ENCODE peak calls at places on chromosomes 2 and 18, in five cellular contexts. N is neural crest cell, I is RWPE2, B is right atrium auricular region, Y is transverse colon. Z is an unnamed sample.

GRCh38 chr2:128808462-128809255 is 490.0 kb upstream of the HS6ST1 start:
- DNase-seq in I (peak), N (no peak), B (peak), Y (no peak), Z (no peak)

GRCh38 chr2:83081835-83082522 is 1377.1 kb downstream of the SUCLG1 start:
- DNase-seq in I (no peak), Y (no peak), N (no peak), B (no peak), Z (no peak)

GRCh38 chr18:56563568-56563967 is 74.8 kb downstream of the TXNL1 start:
- DNase-seq in B (no peak), N (peak), I (no peak), Y (no peak), Z (no peak)

GRCh38 chr18:48815581-48816324 is 135.0 kb downstream of the SMAD7 start:
- DNase-seq in Y (peak), I (peak), B (peak), N (no peak), Z (peak)

GRCh38 chr2:224551693-224552092 is 33.5 kb downstream of the CUL3 start:
- DNase-seq in N (no peak), B (no peak), I (no peak), Y (no peak), Z (no peak)

GRCh38 chr2:157473585-157473984 is 29.7 kb upstream of the CYTIP start:
- DNase-seq in B (no peak), N (no peak), Y (no peak), I (no peak), Z (no peak)

GRCh38 chr2:7567646-7568045 is 650.4 kb downstream of the RNF144A start:
- DNase-seq in Y (peak), N (no peak), B (no peak), I (no peak), Z (no peak)

GRCh38 chr18:59484796-59485328 is 125.8 kb upstream of the LMAN1 start:
- DNase-seq in N (no peak), B (no peak), I (no peak), Y (no peak), Z (no peak)

GRCh38 chr2:216119986-216120385 is 10.8 kb downstream of the XRCC5 start:
- DNase-seq in B (no peak), N (no peak), Y (no peak), I (no peak), Z (no peak)

GRCh38 chr2:53969285-53970094 is 1.3 kb downstream of the PSME4 start:
- DNase-seq in I (no peak), Y (no peak), N (no peak), B (no peak), Z (no peak)

GRCh38 chr2:172642301-172643020 is 86.6 kb downstream of the PDK1 start:
- DNase-seq in I (no peak), Y (no peak), B (no peak), N (no peak), Z (no peak)

GRCh38 chr2:67503066-67503795 is 106.1 kb downstream of the ETAA1 start:
- DNase-seq in I (peak), Y (no peak), B (no peak), N (no peak), Z (no peak)

GRCh38 chr2:230224458-230224857 is 1.1 kb upstream of the SP140 start:
- DNase-seq in N (no peak), B (no peak), I (no peak), Y (no peak), Z (no peak)

GRCh38 chr2:239236808-239237205 is 164.0 kb downstream of the HDAC4 start:
- DNase-seq in Y (no peak), N (no peak), I (no peak), B (no peak), Z (no peak)

GRCh38 chr2:174522553-174522952 is 35.7 kb upstream of the GPR155 start:
- DNase-seq in Y (no peak), N (no peak), I (no peak), B (no peak), Z (no peak)

GRCh38 chr2:165406053-165406628 is 63.4 kb upstream of the CSRNP3 start:
- DNase-seq in N (peak), I (no peak), Y (no peak), B (no peak), Z (no peak)

GRCh38 chr2:219418570-219419189 is 503 bp downstream of the DES start:
- DNase-seq in Y (no peak), N (no peak), I (no peak), B (no peak), Z (no peak)

GRCh38 chr2:14901740-14902139 is 269.2 kb downstream of the LRATD1 start:
- DNase-seq in Y (no peak), B (no peak), I (no peak), N (no peak), Z (no peak)

GRCh38 chr2:85312404-85312803 is 15.4 kb downstream of the TGOLN2 start:
- DNase-seq in I (no peak), Y (no peak), N (no peak), B (no peak), Z (no peak)

GRCh38 chr2:227848586-227848985 is 22.8 kb upstream of the DAW1 start:
- DNase-seq in N (no peak), B (no peak), I (no peak), Y (peak), Z (no peak)

GRCh38 chr18:77088977-77089795 is 43.4 kb downstream of the MBP start:
- DNase-seq in Y (no peak), B (no peak), N (no peak), I (peak), Z (no peak)

GRCh38 chr2:18991177-18992168 is 366.9 kb downstream of the OSR1 start:
- DNase-seq in I (no peak), Y (peak), B (peak), N (no peak), Z (no peak)

GRCh38 chr2:239482801-239483712 is 82.2 kb upstream of the HDAC4 start:
- DNase-seq in B (no peak), Y (no peak), I (no peak), N (no peak), Z (no peak)

GRCh38 chr2:60260646-60261296 is 292.7 kb downstream of the BCL11A start:
- DNase-seq in Y (no peak), B (no peak), I (peak), N (no peak), Z (no peak)

GRCh38 chr2:25098056-25098455 is 56.2 kb downstream of the EFR3B start:
- DNase-seq in N (peak), Y (no peak), B (no peak), I (no peak), Z (no peak)

GRCh38 chr2:61016392-61017002 is 1.0 kb upstream of the PEX13 start:
- DNase-seq in I (no peak), N (no peak), Y (no peak), B (no peak), Z (no peak)

GRCh38 chr2:29322011-29322410 is 206.8 kb downstream of the CLIP4 start:
- DNase-seq in B (no peak), I (no peak), N (no peak), Y (no peak), Z (no peak)

GRCh38 chr2:234840336-234840735 is 111.5 kb upstream of the SH3BP4 start:
- DNase-seq in I (no peak), N (no peak), B (peak), Y (peak), Z (no peak)

GRCh38 chr2:179524940-179525339 is 260.3 kb upstream of the SESTD1 start:
- DNase-seq in N (no peak), I (no peak), B (no peak), Y (no peak), Z (no peak)

GRCh38 chr2:179525340-179525739 is 260.7 kb upstream of the SESTD1 start:
- DNase-seq in B (no peak), I (no peak), Y (no peak), N (no peak), Z (no peak)

GRCh38 chr2:179518891-179519290 is 254.3 kb upstream of the SESTD1 start:
- DNase-seq in Y (no peak), I (no peak), B (no peak), N (no peak), Z (no peak)

GRCh38 chr2:179521944-179522343 is 257.3 kb upstream of the SESTD1 start:
- DNase-seq in I (no peak), Y (no peak), B (no peak), N (no peak), Z (no peak)
- TF ChIP-seq CTCF in I (no peak), Y (no peak), B (no peak), N (no peak), Z (no peak)

DNA sequence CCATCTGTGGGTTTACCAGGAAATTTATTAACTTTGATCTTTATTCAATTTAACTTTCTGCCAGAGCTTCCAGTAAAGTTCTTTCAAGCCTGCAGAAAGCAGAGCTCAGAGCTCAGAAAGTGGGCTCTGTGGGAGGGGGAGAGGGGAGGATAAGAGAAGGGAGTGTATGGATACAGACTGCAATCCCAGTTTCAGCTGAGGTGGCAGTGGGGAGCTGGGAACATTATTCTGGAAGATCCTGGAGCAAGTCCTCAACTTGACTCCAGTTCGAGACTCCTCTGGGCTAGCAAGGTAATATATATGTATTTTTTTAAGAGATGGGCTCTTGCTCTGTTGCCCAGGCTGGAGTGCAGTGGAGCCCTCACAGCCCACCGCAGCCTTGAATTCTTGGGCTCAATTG is 108.9 kb upstream of the NABP1 start:
- DNase-seq in I (no peak), B (no peak), N (no peak), Y (no peak), Z (no peak)
- TF ChIP-seq CTCF in I (no peak), B (no peak), N (no peak), Y (no peak), Z (no peak)

DNA sequence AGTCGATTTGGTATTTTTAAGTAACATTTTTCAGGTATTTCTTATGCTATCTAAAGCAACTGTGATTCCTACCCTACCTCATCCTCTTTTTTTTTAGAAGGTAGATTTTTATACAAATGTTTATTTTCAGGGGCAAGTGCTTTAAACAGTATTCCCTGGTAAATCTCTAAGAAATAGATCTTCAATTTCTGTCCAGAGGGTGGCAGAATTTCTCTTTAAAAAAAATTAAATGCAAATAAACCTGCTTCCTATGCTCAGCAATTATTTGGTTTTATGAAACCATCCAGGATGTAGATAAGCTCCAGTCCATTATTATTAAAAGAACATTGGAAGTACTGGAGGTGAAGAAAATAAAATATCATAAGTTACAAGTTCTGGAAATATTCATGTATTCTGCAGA is 191.9 kb downstream of the MYO3B start:
- DNase-seq in I (no peak), B (no peak), N (no peak), Y (no peak), Z (no peak)
- TF ChIP-seq CTCF in I (peak), B (no peak), N (peak), Y (peak), Z (peak)

GRCh38 chr18:42025974-42026625 is 71.1 kb downstream of the PIK3C3 start:
- DNase-seq in I (no peak), N (no peak), Y (no peak), B (no peak), Z (no peak)
- TF ChIP-seq CTCF in I (no peak), N (no peak), Y (no peak), B (no peak), Z (no peak)

Z was measured in chondrocyte.